ENCODE peak calls at places on chromosomes 1 and 21, in seven cellular contexts. H is Karpas-422; Q is D341Med; T is NB4; Y is kidney glomerular epithelial cell; L is left colon; S is stimulated activated CD4-positive, alpha-beta T cell treated with anti-CD3 and anti-CD28 coated beads, Interleukin-1b, Interleukin-23, amount 100 ng/mL, for 48 hours. C is an unnamed sample.

GRCh38 chr1:15296602-15297321 is 49.7 kb downstream of the FHAD1 start:
- DNase-seq in H (no peak), Q (no peak), T (peak; percentile 62), Y (no peak), L (no peak), S (no peak), C (no peak)

GRCh38 chr1:183551924-183552323 is 38.3 kb downstream of the NCF2 start:
- DNase-seq in H (no peak), Q (no peak), T (no peak), Y (no peak), L (no peak), S (no peak), C (no peak)

GRCh38 chr1:35807614-35808375 is at the start of gene AGO4:
- DNase-seq in H (peak; percentile 57), Q (peak; percentile 89), T (peak; percentile 54), Y (peak; percentile 16), L (peak; percentile 41), S (peak; percentile 5), C (peak; percentile 63)

GRCh38 chr1:201224671-201225400 is 34.2 kb downstream of the IGFN1 start:
- DNase-seq in H (no peak), Q (peak; percentile 20), T (peak; percentile 88), Y (no peak), L (no peak), S (no peak), C (no peak)

GRCh38 chr1:216686860-216687545 is 36.2 kb downstream of the ESRRG start:
- DNase-seq in H (no peak), Q (no peak), T (no peak), Y (no peak), L (no peak), S (no peak), C (no peak)

GRCh38 chr21:33490991-33491372 is 534 bp downstream of the DNAJC28 start:
- DNase-seq in H (no peak), Q (no peak), T (no peak), Y (no peak), L (no peak), S (no peak), C (no peak)

GRCh38 chr1:71861022-71861421 is 421.3 kb downstream of the NEGR1 start:
- DNase-seq in H (no peak), Q (no peak), T (peak; percentile 69), Y (peak; percentile 48), L (no peak), S (no peak), C (no peak)

GRCh38 chr1:195971589-195971988 is 636.7 kb downstream of the KCNT2 start:
- DNase-seq in H (no peak), Q (no peak), T (no peak), Y (no peak), L (no peak), S (no peak), C (no peak)

GRCh38 chr1:23110391-23110790 is 58.3 kb downstream of the LUZP1 start:
- DNase-seq in H (no peak), Q (no peak), T (no peak), Y (no peak), L (no peak), S (no peak), C (no peak)

GRCh38 chr21:16058896-16059295 is 329.1 kb downstream of the USP25 start:
- DNase-seq in H (no peak), Q (no peak), T (no peak), Y (no peak), L (no peak), S (no peak), C (no peak)

GRCh38 chr1:11880911-11881748 is 22.4 kb upstream of the NPPB start:
- DNase-seq in H (no peak), Q (peak; percentile 10), T (no peak), Y (no peak), L (no peak), S (no peak), C (peak; percentile 49)

GRCh38 chr1:81304187-81304586 is 496.5 kb upstream of the ADGRL2 start:
- DNase-seq in H (no peak), Q (no peak), T (no peak), Y (peak; percentile 28), L (no peak), S (no peak), C (no peak)

GRCh38 chr1:160993544-160993943 is 27.4 kb downstream of the F11R start:
- DNase-seq in H (peak; percentile 53), Q (peak; percentile 56), T (peak; percentile 70), Y (peak; percentile 20), L (no peak), S (no peak), C (peak; percentile 8)

GRCh38 chr1:116911779-116912469 is 2.2 kb downstream of the PTGFRN start:
- DNase-seq in H (no peak), Q (no peak), T (no peak), Y (no peak), L (no peak), S (no peak), C (no peak)

GRCh38 chr1:193185861-193186714 is at the start of gene B3GALT2:
- DNase-seq in H (peak; percentile 63), Q (peak; percentile 62), T (no peak), Y (no peak), L (no peak), S (no peak), C (peak; percentile 73)

GRCh38 chr1:33094971-33095604 is 14.1 kb downstream of the AZIN2 start:
- DNase-seq in H (peak; percentile 49), Q (peak; percentile 63), T (peak; percentile 50), Y (peak; percentile 52), L (no peak), S (no peak), C (peak; percentile 48)

GRCh38 chr1:237050185-237050584 is 8.2 kb downstream of the RYR2 start:
- DNase-seq in H (no peak), Q (no peak), T (no peak), Y (no peak), L (no peak), S (no peak), C (no peak)

GRCh38 chr1:210687582-210688279 is 359.0 kb downstream of the HHAT start:
- DNase-seq in H (no peak), Q (no peak), T (peak; percentile 3), Y (no peak), L (no peak), S (no peak), C (no peak)

GRCh38 chr1:25549273-25550154 is 6.1 kb downstream of the LDLRAP1 start:
- DNase-seq in H (peak; percentile 80), Q (no peak), T (peak; percentile 98), Y (peak; percentile 65), L (peak; percentile 94), S (peak; percentile 92), C (no peak)

GRCh38 chr1:48841466-48841865 is 64.8 kb upstream of the BEND5 start:
- DNase-seq in H (no peak), Q (no peak), T (no peak), Y (no peak), L (no peak), S (no peak), C (no peak)

GRCh38 chr1:42214447-42214871 is 49.9 kb upstream of the GUCA2A start:
- DNase-seq in H (no peak), Q (no peak), T (peak; percentile 12), Y (peak; percentile 66), L (peak; percentile 48), S (no peak), C (no peak)

GRCh38 chr1:19704247-19705113 is 39.8 kb downstream of the HTR6 start:
- DNase-seq in H (peak; percentile 80), Q (peak; percentile 89), T (peak; percentile 52), Y (peak; percentile 61), L (peak; percentile 54), S (peak; percentile 50), C (peak; percentile 58)

GRCh38 chr1:158060001-158060400 is 66.6 kb downstream of the KIRREL1 start:
- DNase-seq in H (no peak), Q (peak; percentile 83), T (no peak), Y (no peak), L (no peak), S (no peak), C (no peak)

GRCh38 chr1:204477036-204477740 is 17.4 kb downstream of the PIK3C2B start:
- DNase-seq in H (no peak), Q (no peak), T (no peak), Y (peak; percentile 21), L (peak; percentile 59), S (no peak), C (peak; percentile 78)

GRCh38 chr1:109091196-109092193 is 931 bp downstream of the TMEM167B start:
- DNase-seq in H (peak; percentile 56), Q (no peak), T (peak; percentile 74), Y (peak; percentile 11), L (peak; percentile 46), S (no peak), C (no peak)

GRCh38 chr1:191432817-191433216 is 725.4 kb upstream of the RGS18 start:
- DNase-seq in H (no peak), Q (no peak), T (no peak), Y (no peak), L (no peak), S (no peak), C (no peak)

GRCh38 chr1:22123071-22123390 is 19.9 kb downstream of the WNT4 start:
- DNase-seq in H (no peak), Q (no peak), T (no peak), Y (no peak), L (no peak), S (no peak), C (no peak)

GRCh38 chr1:208536176-208536575 is 292.0 kb upstream of the PLXNA2 start:
- DNase-seq in H (no peak), Q (no peak), T (no peak), Y (peak; percentile 52), L (no peak), S (no peak), C (no peak)

GRCh38 chr1:234782057-234782800 is 172.3 kb upstream of the IRF2BP2 start:
- DNase-seq in H (peak; percentile 45), Q (peak; percentile 88), T (peak; percentile 12), Y (no peak), L (no peak), S (no peak), C (peak; percentile 73)